ENCODE peak calls at places on chromosome 16, in nine cellular contexts. One of them, this sample, is unnamed.

GRCh38 chr16:84220851-84221250 is 19.0 kb downstream of the KCNG4 start:
- DNase-seq in breast epithelium: no peak
- DNase-seq in sigmoid colon: no peak
- DNase-seq in testis: no peak
- DNase-seq in left ventricle myocardium inferior: no peak
- DNase-seq in ovary: no peak
- DNase-seq in K562: no peak
- DNase-seq in neuronal stem cell: no peak
- DNase-seq in esophagus squamous epithelium: no peak
- DNase-seq in this sample: no peak

GRCh38 chr16:85104821-85105391 is 7.4 kb downstream of the CIBAR2 start:
- DNase-seq in breast epithelium: no peak
- DNase-seq in sigmoid colon: no peak
- DNase-seq in testis: no peak
- DNase-seq in left ventricle myocardium inferior: no peak
- DNase-seq in ovary: no peak
- DNase-seq in K562: no peak
- DNase-seq in neuronal stem cell: no peak
- DNase-seq in esophagus squamous epithelium: no peak
- DNase-seq in this sample: no peak

GRCh38 chr16:86585821-86586611 is 7.7 kb downstream of the FOXL1 start:
- DNase-seq in breast epithelium: no peak
- DNase-seq in sigmoid colon: no peak
- DNase-seq in testis: no peak
- DNase-seq in left ventricle myocardium inferior: no peak
- DNase-seq in ovary: no peak
- DNase-seq in K562: no peak
- DNase-seq in neuronal stem cell: no peak
- DNase-seq in esophagus squamous epithelium: no peak
- DNase-seq in this sample: no peak

GRCh38 chr16:70723740-70724145 is 37.9 kb upstream of the MTSS2 start:
- DNase-seq in breast epithelium: no peak
- DNase-seq in sigmoid colon: no peak
- DNase-seq in testis: no peak
- DNase-seq in left ventricle myocardium inferior: no peak
- DNase-seq in ovary: no peak
- DNase-seq in K562: no peak
- DNase-seq in neuronal stem cell: no peak
- DNase-seq in esophagus squamous epithelium: no peak
- DNase-seq in this sample: no peak

GRCh38 chr16:70396209-70396904 is 42.5 kb downstream of the ST3GAL2 start:
- DNase-seq in breast epithelium: no peak
- DNase-seq in sigmoid colon: no peak
- DNase-seq in testis: peak
- DNase-seq in left ventricle myocardium inferior: no peak
- DNase-seq in ovary: no peak
- DNase-seq in K562: peak
- DNase-seq in neuronal stem cell: no peak
- DNase-seq in esophagus squamous epithelium: no peak
- DNase-seq in this sample: no peak

GRCh38 chr16:67423634-67424575 is 7.0 kb upstream of the HSD11B2 start:
- DNase-seq in breast epithelium: no peak
- DNase-seq in sigmoid colon: no peak
- DNase-seq in testis: no peak
- DNase-seq in left ventricle myocardium inferior: no peak
- DNase-seq in ovary: no peak
- DNase-seq in K562: no peak
- DNase-seq in neuronal stem cell: no peak
- DNase-seq in esophagus squamous epithelium: no peak
- DNase-seq in this sample: no peak

GRCh38 chr16:19980866-19981265 is 92.8 kb downstream of the GPR139 start:
- DNase-seq in breast epithelium: no peak
- DNase-seq in sigmoid colon: no peak
- DNase-seq in testis: peak
- DNase-seq in left ventricle myocardium inferior: no peak
- DNase-seq in ovary: no peak
- DNase-seq in K562: peak
- DNase-seq in neuronal stem cell: no peak
- DNase-seq in esophagus squamous epithelium: no peak
- DNase-seq in this sample: no peak

GRCh38 chr16:57873218-57873617 is 70.9 kb upstream of the KIFC3 start:
- DNase-seq in breast epithelium: no peak
- DNase-seq in sigmoid colon: no peak
- DNase-seq in testis: no peak
- DNase-seq in left ventricle myocardium inferior: no peak
- DNase-seq in ovary: no peak
- DNase-seq in K562: no peak
- DNase-seq in neuronal stem cell: no peak
- DNase-seq in esophagus squamous epithelium: no peak
- DNase-seq in this sample: no peak

GRCh38 chr16:85313541-85314208 is 201.4 kb upstream of the CIBAR2 start:
- DNase-seq in breast epithelium: no peak
- DNase-seq in sigmoid colon: no peak
- DNase-seq in testis: peak
- DNase-seq in left ventricle myocardium inferior: no peak
- DNase-seq in ovary: peak
- DNase-seq in K562: no peak
- DNase-seq in neuronal stem cell: no peak
- DNase-seq in esophagus squamous epithelium: no peak
- DNase-seq in this sample: no peak

GRCh38 chr16:15650698-15651161 is 685 bp downstream of the NDE1 start:
- DNase-seq in breast epithelium: no peak
- DNase-seq in sigmoid colon: no peak
- DNase-seq in testis: peak
- DNase-seq in left ventricle myocardium inferior: no peak
- DNase-seq in ovary: peak
- DNase-seq in K562: peak
- DNase-seq in neuronal stem cell: peak
- DNase-seq in esophagus squamous epithelium: no peak
- DNase-seq in this sample: no peak

GRCh38 chr16:67378642-67379041 is 14.7 kb downstream of the TPPP3 start:
- DNase-seq in breast epithelium: no peak
- DNase-seq in sigmoid colon: no peak
- DNase-seq in testis: no peak
- DNase-seq in left ventricle myocardium inferior: no peak
- DNase-seq in ovary: no peak
- DNase-seq in K562: no peak
- DNase-seq in neuronal stem cell: no peak
- DNase-seq in esophagus squamous epithelium: no peak
- DNase-seq in this sample: no peak

GRCh38 chr16:75087040-75087979 is 29.3 kb downstream of the LDHD start:
- DNase-seq in breast epithelium: no peak
- DNase-seq in sigmoid colon: peak
- DNase-seq in testis: peak
- DNase-seq in left ventricle myocardium inferior: peak
- DNase-seq in ovary: no peak
- DNase-seq in K562: peak
- DNase-seq in neuronal stem cell: no peak
- DNase-seq in esophagus squamous epithelium: no peak
- DNase-seq in this sample: no peak

GRCh38 chr16:46857261-46857962 is 26.4 kb upstream of the C16orf87 start:
- DNase-seq in breast epithelium: no peak
- DNase-seq in sigmoid colon: no peak
- DNase-seq in testis: peak
- DNase-seq in left ventricle myocardium inferior: no peak
- DNase-seq in ovary: no peak
- DNase-seq in K562: peak
- DNase-seq in neuronal stem cell: no peak
- DNase-seq in esophagus squamous epithelium: no peak
- DNase-seq in this sample: no peak

GRCh38 chr16:50210266-50211038 is 55.9 kb upstream of the ADCY7 start:
- DNase-seq in breast epithelium: peak
- DNase-seq in sigmoid colon: peak
- DNase-seq in testis: peak
- DNase-seq in left ventricle myocardium inferior: peak
- DNase-seq in ovary: peak
- DNase-seq in K562: peak
- DNase-seq in neuronal stem cell: peak
- DNase-seq in esophagus squamous epithelium: no peak
- DNase-seq in this sample: no peak

GRCh38 chr16:23146877-23147601 is 2.2 kb downstream of the USP31 start:
- DNase-seq in breast epithelium: no peak
- DNase-seq in sigmoid colon: no peak
- DNase-seq in testis: no peak
- DNase-seq in left ventricle myocardium inferior: no peak
- DNase-seq in ovary: no peak
- DNase-seq in K562: no peak
- DNase-seq in neuronal stem cell: no peak
- DNase-seq in esophagus squamous epithelium: no peak
- DNase-seq in this sample: no peak

GRCh38 chr16:88938119-88938932 is 38.7 kb downstream of the CBFA2T3 start:
- DNase-seq in breast epithelium: no peak
- DNase-seq in sigmoid colon: no peak
- DNase-seq in testis: no peak
- DNase-seq in left ventricle myocardium inferior: no peak
- DNase-seq in ovary: no peak
- DNase-seq in K562: no peak
- DNase-seq in neuronal stem cell: no peak
- DNase-seq in esophagus squamous epithelium: no peak
- DNase-seq in this sample: no peak
- H3K4me3 ChIP-seq in breast epithelium: no peak
- H3K4me3 ChIP-seq in sigmoid colon: no peak
- H3K4me3 ChIP-seq in testis: no peak
- H3K4me3 ChIP-seq in left ventricle myocardium inferior: peak
- H3K4me3 ChIP-seq in ovary: no peak
- H3K4me3 ChIP-seq in K562: no peak
- H3K4me3 ChIP-seq in neuronal stem cell: no peak
- H3K4me3 ChIP-seq in esophagus squamous epithelium: no peak
- H3K4me3 ChIP-seq in this sample: no peak

GRCh38 chr16:24986512-24987303 is 28.5 kb downstream of the ARHGAP17 start:
- DNase-seq in breast epithelium: no peak
- DNase-seq in sigmoid colon: peak
- DNase-seq in testis: peak
- DNase-seq in left ventricle myocardium inferior: peak
- DNase-seq in ovary: no peak
- DNase-seq in K562: peak
- DNase-seq in neuronal stem cell: no peak
- DNase-seq in esophagus squamous epithelium: no peak
- DNase-seq in this sample: no peak

GRCh38 chr16:24990803-24991202 is 24.4 kb downstream of the ARHGAP17 start:
- DNase-seq in breast epithelium: no peak
- DNase-seq in sigmoid colon: no peak
- DNase-seq in testis: no peak
- DNase-seq in left ventricle myocardium inferior: no peak
- DNase-seq in ovary: no peak
- DNase-seq in K562: no peak
- DNase-seq in neuronal stem cell: no peak
- DNase-seq in esophagus squamous epithelium: no peak
- DNase-seq in this sample: no peak

GRCh38 chr16:24988137-24988535 is 27.0 kb downstream of the ARHGAP17 start:
- DNase-seq in breast epithelium: no peak
- DNase-seq in sigmoid colon: no peak
- DNase-seq in testis: no peak
- DNase-seq in left ventricle myocardium inferior: no peak
- DNase-seq in ovary: no peak
- DNase-seq in K562: no peak
- DNase-seq in neuronal stem cell: no peak
- DNase-seq in esophagus squamous epithelium: no peak
- DNase-seq in this sample: no peak

GRCh38 chr16:24989417-24989978 is 25.7 kb downstream of the ARHGAP17 start:
- DNase-seq in breast epithelium: no peak
- DNase-seq in sigmoid colon: no peak
- DNase-seq in testis: no peak
- DNase-seq in left ventricle myocardium inferior: no peak
- DNase-seq in ovary: no peak
- DNase-seq in K562: no peak
- DNase-seq in neuronal stem cell: no peak
- DNase-seq in esophagus squamous epithelium: no peak
- DNase-seq in this sample: no peak

DNA sequence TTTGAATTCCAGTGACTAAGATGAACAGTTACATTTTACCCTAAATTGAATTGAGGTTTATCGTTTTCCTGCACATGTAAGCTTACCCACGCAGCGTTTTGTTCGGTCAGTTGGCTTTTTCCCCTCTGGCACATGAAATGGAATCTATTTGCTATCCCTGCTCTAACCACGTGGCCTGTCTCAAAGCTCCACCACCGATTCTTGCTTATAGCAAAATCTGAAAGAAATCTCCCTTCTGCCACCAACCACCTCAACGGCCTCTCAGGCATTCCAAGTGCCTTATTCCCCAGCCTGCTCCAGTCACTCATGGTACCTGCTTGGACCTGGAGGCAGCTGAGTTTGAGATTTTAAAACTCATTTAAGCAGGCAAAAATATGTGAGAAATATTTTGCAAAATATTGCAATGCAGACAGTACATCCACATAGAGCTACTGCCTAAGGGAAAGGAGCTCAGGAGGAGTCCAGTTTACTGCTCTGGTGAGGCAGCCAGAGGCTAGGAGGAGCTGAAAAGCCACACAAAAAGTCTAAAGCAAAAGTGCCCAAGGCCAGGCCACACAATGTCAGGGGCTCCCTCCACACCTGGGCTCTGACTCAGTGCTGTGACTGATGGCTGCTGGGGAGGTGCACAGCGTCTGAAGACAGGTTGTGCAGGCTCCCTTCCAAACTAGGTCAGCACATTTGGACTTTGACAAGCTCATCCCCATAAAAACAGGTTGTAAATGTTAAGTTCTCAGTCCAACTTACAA is 26.4 kb downstream of the ARHGAP17 start:
- DNase-seq in breast epithelium: peak
- DNase-seq in sigmoid colon: no peak
- DNase-seq in testis: peak
- DNase-seq in left ventricle myocardium inferior: no peak
- DNase-seq in ovary: no peak
- DNase-seq in K562: no peak
- DNase-seq in neuronal stem cell: no peak
- DNase-seq in esophagus squamous epithelium: no peak
- DNase-seq in this sample: no peak
- H3K27ac ChIP-seq in breast epithelium: peak
- H3K27ac ChIP-seq in sigmoid colon: peak
- H3K27ac ChIP-seq in testis: peak
- H3K27ac ChIP-seq in left ventricle myocardium inferior: peak
- H3K27ac ChIP-seq in ovary: peak
- H3K27ac ChIP-seq in K562: peak
- H3K27ac ChIP-seq in neuronal stem cell: no peak
- H3K27ac ChIP-seq in esophagus squamous epithelium: peak
- H3K27ac ChIP-seq in this sample: peak

GRCh38 chr16:88665570-88665969 is 2.7 kb upstream of the MVD start:
- DNase-seq in breast epithelium: no peak
- DNase-seq in sigmoid colon: no peak
- DNase-seq in testis: no peak
- DNase-seq in left ventricle myocardium inferior: no peak
- DNase-seq in ovary: no peak
- DNase-seq in K562: no peak
- DNase-seq in neuronal stem cell: no peak
- DNase-seq in esophagus squamous epithelium: no peak
- DNase-seq in this sample: no peak
- H3K4me3 ChIP-seq in breast epithelium: no peak
- H3K4me3 ChIP-seq in sigmoid colon: no peak
- H3K4me3 ChIP-seq in testis: no peak
- H3K4me3 ChIP-seq in left ventricle myocardium inferior: no peak
- H3K4me3 ChIP-seq in ovary: no peak
- H3K4me3 ChIP-seq in K562: no peak
- H3K4me3 ChIP-seq in neuronal stem cell: no peak
- H3K4me3 ChIP-seq in esophagus squamous epithelium: no peak
- H3K4me3 ChIP-seq in this sample: no peak

DNA sequence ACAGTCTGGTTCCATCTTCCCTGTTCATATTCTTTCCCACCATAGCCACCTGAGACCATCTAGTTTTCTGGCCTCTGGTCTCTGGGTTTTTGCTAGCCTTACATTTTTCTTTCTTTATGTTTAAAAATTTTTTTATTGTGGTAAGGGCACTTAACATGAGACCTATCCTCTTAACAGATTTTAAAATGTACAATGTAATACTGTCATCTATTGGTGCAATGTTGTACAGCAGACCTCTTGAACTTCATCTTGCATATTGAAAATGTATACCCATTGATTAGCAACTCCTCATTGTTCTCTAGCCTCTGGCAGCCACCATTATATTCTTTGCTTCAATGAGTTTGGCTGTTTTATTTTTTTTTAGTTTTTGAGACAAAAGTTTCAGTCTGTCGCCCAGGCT is 39.2 kb downstream of the ITGAM start:
- DNase-seq in breast epithelium: no peak
- DNase-seq in sigmoid colon: no peak
- DNase-seq in testis: no peak
- DNase-seq in left ventricle myocardium inferior: no peak
- DNase-seq in ovary: no peak
- DNase-seq in K562: no peak
- DNase-seq in neuronal stem cell: no peak
- DNase-seq in esophagus squamous epithelium: no peak
- DNase-seq in this sample: no peak
- H3K27ac ChIP-seq in breast epithelium: no peak
- H3K27ac ChIP-seq in sigmoid colon: no peak
- H3K27ac ChIP-seq in testis: no peak
- H3K27ac ChIP-seq in left ventricle myocardium inferior: no peak
- H3K27ac ChIP-seq in ovary: no peak
- H3K27ac ChIP-seq in K562: no peak
- H3K27ac ChIP-seq in neuronal stem cell: no peak
- H3K27ac ChIP-seq in esophagus squamous epithelium: no peak
- H3K27ac ChIP-seq in this sample: no peak